ENCODE peak calls at places on chromosomes 5 and 9, in ten cellular contexts. M, H, K, O, B, Q, C, E, L and Z are unnamed samples.
A peak's percentile ranks its signal among the peaks of the same experiment; 100 is the strongest.

GRCh38 chr5:164439799-164440198 is 934.4 kb downstream of the MAT2B start:
- DNase-seq in M (no peak), H (no peak), O (no peak), Q (no peak), L (no peak), C (no peak), E (no peak), B (no peak), K (no peak), Z (no peak)

GRCh38 chr9:38047301-38048251 is 21.5 kb downstream of the SHB start:
- DNase-seq in B (peak; percentile 51), M (no peak), O (no peak), Q (peak; percentile 78), K (peak; percentile 68), H (no peak), L (peak; percentile 82), C (peak; percentile 85), E (peak; percentile 40), Z (no peak)

GRCh38 chr5:171520300-171521170 is 101.1 kb downstream of the FGF18 start:
- DNase-seq in Q (no peak), K (peak; percentile 83), B (no peak), M (no peak), O (peak; percentile 74), E (no peak), L (no peak), H (peak; percentile 33), C (peak; percentile 21), Z (no peak)

GRCh38 chr5:86684222-86684621 is 66.5 kb downstream of the COX7C start:
- DNase-seq in L (no peak), C (no peak), E (no peak), H (no peak), Q (no peak), M (no peak), B (no peak), O (no peak), K (no peak), Z (no peak)

GRCh38 chr5:5374034-5374715 is 48.3 kb upstream of the ICE1 start:
- DNase-seq in K (no peak), E (no peak), C (no peak), M (no peak), O (no peak), Q (no peak), H (no peak), B (no peak), L (no peak), Z (no peak)

GRCh38 chr5:55450050-55450765 is 84.6 kb downstream of the PLPP1 start:
- DNase-seq in Q (no peak), C (no peak), B (no peak), E (no peak), L (no peak), K (no peak), M (no peak), O (no peak), H (no peak), Z (no peak)

GRCh38 chr5:61603211-61603908 is 271.3 kb downstream of the ZSWIM6 start:
- DNase-seq in L (no peak), H (peak; percentile 59), Q (no peak), E (no peak), C (peak; percentile 50), O (no peak), K (no peak), M (no peak), B (no peak), Z (no peak)

GRCh38 chr9:121604242-121604641 is 47.2 kb upstream of the DAB2IP start:
- DNase-seq in O (no peak), M (no peak), B (no peak), K (no peak), C (peak; percentile 40), Q (no peak), H (peak; percentile 44), L (no peak), E (no peak), Z (no peak)

GRCh38 chr9:134325813-134326753 is at the start of gene RXRA:
- DNase-seq in L (peak; percentile 92), H (peak; percentile 97), C (peak; percentile 89), E (peak; percentile 90), B (peak; percentile 90), Q (peak; percentile 79), M (peak; percentile 84), O (peak; percentile 97), K (peak; percentile 94), Z (peak; percentile 33)

GRCh38 chr5:89572696-89573095 is 689.7 kb upstream of the MEF2C start:
- DNase-seq in M (no peak), Q (no peak), E (no peak), H (no peak), O (no peak), L (no peak), K (no peak), B (no peak), C (no peak), Z (no peak)

GRCh38 chr9:73613092-73613701 is 461.5 kb downstream of the ANXA1 start:
- DNase-seq in Q (no peak), B (no peak), H (no peak), E (no peak), O (no peak), L (no peak), M (no peak), K (no peak), C (no peak), Z (no peak)

GRCh38 chr5:154898210-154898609 is 39.8 kb downstream of the CNOT8 start:
- DNase-seq in O (no peak), K (no peak), B (peak; percentile 52), L (no peak), Q (no peak), M (no peak), E (no peak), H (no peak), C (no peak), Z (no peak)

GRCh38 chr9:89999534-90000370 is 394.9 kb downstream of the GADD45G start:
- DNase-seq in B (peak; percentile 67), C (peak; percentile 95), E (peak; percentile 60), L (peak; percentile 92), Q (peak; percentile 90), H (peak; percentile 23), O (peak; percentile 51), M (peak; percentile 52), K (no peak), Z (peak; percentile 67)

GRCh38 chr5:123558762-123559433 is 46.9 kb downstream of the CSNK1G3 start:
- DNase-seq in H (no peak), B (no peak), C (no peak), L (no peak), M (no peak), O (no peak), K (no peak), Q (no peak), E (no peak), Z (no peak)

GRCh38 chr9:74285075-74285474 is 212.1 kb upstream of the RORB start:
- DNase-seq in M (no peak), K (no peak), O (no peak), Q (no peak), C (no peak), E (no peak), L (no peak), B (no peak), H (no peak), Z (no peak)

DNA sequence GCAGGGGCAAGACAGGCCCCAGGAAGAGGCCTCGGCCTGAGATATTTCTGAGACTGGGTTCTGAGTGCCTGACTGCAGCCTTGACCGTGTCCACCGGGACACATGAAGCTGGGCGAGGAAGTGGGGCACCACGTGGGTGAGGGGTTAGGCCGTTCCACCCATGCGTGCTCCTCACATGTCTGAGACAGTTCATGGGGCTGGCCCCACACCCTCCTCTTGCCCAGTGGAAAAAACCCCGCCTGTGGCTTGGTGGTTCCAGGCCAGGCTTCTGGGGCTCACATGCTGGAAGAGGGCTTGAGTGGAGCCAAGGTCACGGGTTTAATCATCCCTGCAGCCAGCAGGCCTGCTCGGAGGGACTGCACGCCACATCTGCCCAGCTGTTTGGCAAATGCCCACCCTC is 11.4 kb downstream of the HMCN2 start:
- DNase-seq in H (no peak), B (peak; percentile 46), L (no peak), K (no peak), E (no peak), Q (no peak), O (no peak), M (no peak), C (no peak), Z (no peak)
- H3K4me3 ChIP-seq in H (no peak overlapping the region), B (no peak overlapping the region), L (no peak overlapping the region), K (no peak overlapping the region), E (no peak overlapping the region), Q (no peak overlapping the region), O (no peak overlapping the region), M (no peak overlapping the region), C (no peak overlapping the region), Z (no peak overlapping the region)

DNA sequence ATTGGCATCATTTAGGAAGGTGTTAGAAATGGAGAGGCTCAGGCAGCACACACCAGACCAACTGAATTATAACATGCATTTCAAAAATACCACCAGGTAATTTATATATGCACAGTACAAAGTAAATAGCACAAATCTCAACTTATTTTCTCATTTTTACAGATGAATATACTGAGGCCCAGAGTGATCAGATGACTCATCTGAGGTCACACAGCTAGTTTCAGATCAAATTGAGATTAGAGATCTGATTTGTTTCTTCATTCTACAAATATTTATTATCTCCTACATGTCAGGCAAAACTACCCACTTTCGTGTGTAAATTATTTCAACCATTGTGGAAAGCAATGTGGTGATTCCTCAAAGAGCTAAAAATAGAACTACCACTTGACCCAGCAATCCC is 507.1 kb downstream of the TLE4 start:
- DNase-seq in O (no peak), M (no peak), E (no peak), C (no peak), H (no peak), B (no peak), L (no peak), K (no peak), Q (no peak), Z (no peak)
- TF ChIP-seq CTCF in O (no peak), M (no peak), E (no peak), C (no peak), H (no peak), B (no peak), L (no peak), K (no peak), Q (no peak), Z (no peak)

GRCh38 chr5:167943353-167943752 is 348.1 kb upstream of the WWC1 start:
- DNase-seq in L (no peak), E (no peak), M (no peak), O (no peak), B (no peak), K (no peak), Q (no peak), C (no peak), H (no peak), Z (no peak)
- H3K36me3 ChIP-seq in L (no peaks in the 10 kb centered on the region), E (no peaks in the 10 kb centered on the region), M (no peaks in the 10 kb centered on the region), O (no peaks in the 10 kb centered on the region), B (no peaks in the 10 kb centered on the region), K (no peaks in the 10 kb centered on the region), Q (no peaks in the 10 kb centered on the region), C (no peaks in the 10 kb centered on the region), H (no peaks in the 10 kb centered on the region), Z (no peaks in the 10 kb centered on the region)

DNA sequence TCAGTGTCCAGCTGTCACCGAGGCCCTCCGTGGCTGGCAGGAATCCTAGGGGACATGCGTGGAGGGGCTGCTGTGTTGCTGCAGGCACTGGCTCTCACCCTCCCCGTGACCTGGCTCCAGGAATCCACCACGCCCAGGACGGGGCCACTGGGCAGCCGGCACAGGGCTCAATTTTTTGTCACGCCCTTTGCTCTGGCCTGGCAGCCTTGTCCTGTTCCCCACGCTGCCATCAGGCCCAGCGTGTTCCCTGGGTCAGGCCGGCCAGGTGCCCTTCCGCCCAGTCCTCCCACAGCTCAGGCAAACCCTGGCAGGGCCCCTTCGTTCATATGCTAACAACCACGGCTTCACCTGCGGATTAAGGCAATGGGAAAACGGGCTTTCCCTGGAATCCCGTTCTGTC is 37.3 kb downstream of the PROP1 start:
- DNase-seq in L (no peak), C (no peak), Q (no peak), M (no peak), B (no peak), E (no peak), H (no peak), K (no peak), O (no peak), Z (no peak)
- H3K4me3 ChIP-seq in L (no peak overlapping the region), C (no peak overlapping the region), Q (no peak overlapping the region), M (no peak overlapping the region), B (no peak overlapping the region), E (no peak overlapping the region), H (no peak overlapping the region), K (no peak overlapping the region), O (no peak overlapping the region), Z (no peak overlapping the region)